ENCODE peak calls at places on chromosome 6, in ten cellular contexts. One of them, this sample, is unnamed.

GRCh38 chr6:138450445-138450844 is 46.4 kb downstream of the HEBP2 start:
- DNase-seq in stimulated activated CD8-positive, alpha-beta memory T cell treated with anti-CD3 and anti-CD28 coated beads, Interleukin-15, amount 100 ng/mL, for 24 hours: no peak
- DNase-seq in M059J: no peak
- DNase-seq in AG10803: no peak
- DNase-seq in lower leg skin: no peak
- DNase-seq in stromal cell of bone marrow: no peak
- DNase-seq in activated naive CD4-positive, alpha-beta T cell: no peak
- DNase-seq in activated gamma-delta T cell: no peak
- DNase-seq in pons: no peak
- DNase-seq in aorta: no peak
- DNase-seq in this sample: no peak

GRCh38 chr6:38459291-38459690 is 180.4 kb downstream of the BTBD9 start:
- DNase-seq in AG10803: peak
- DNase-seq in activated naive CD4-positive, alpha-beta T cell: no peak
- DNase-seq in activated gamma-delta T cell: no peak
- DNase-seq in stromal cell of bone marrow: no peak
- DNase-seq in lower leg skin: no peak
- DNase-seq in M059J: peak
- DNase-seq in aorta: no peak
- DNase-seq in pons: no peak
- DNase-seq in stimulated activated CD8-positive, alpha-beta memory T cell treated with anti-CD3 and anti-CD28 coated beads, Interleukin-15, amount 100 ng/mL, for 24 hours: no peak
- DNase-seq in this sample: no peak

GRCh38 chr6:11276911-11277274 is 44.4 kb upstream of the NEDD9 start:
- DNase-seq in activated naive CD4-positive, alpha-beta T cell: no peak
- DNase-seq in stromal cell of bone marrow: no peak
- DNase-seq in activated gamma-delta T cell: no peak
- DNase-seq in M059J: peak
- DNase-seq in lower leg skin: no peak
- DNase-seq in AG10803: no peak
- DNase-seq in pons: no peak
- DNase-seq in aorta: no peak
- DNase-seq in stimulated activated CD8-positive, alpha-beta memory T cell treated with anti-CD3 and anti-CD28 coated beads, Interleukin-15, amount 100 ng/mL, for 24 hours: no peak
- DNase-seq in this sample: no peak

GRCh38 chr6:43188426-43188825 is 6.4 kb downstream of the CUL9 start:
- DNase-seq in activated gamma-delta T cell: no peak
- DNase-seq in stromal cell of bone marrow: no peak
- DNase-seq in aorta: peak
- DNase-seq in M059J: no peak
- DNase-seq in lower leg skin: no peak
- DNase-seq in pons: no peak
- DNase-seq in activated naive CD4-positive, alpha-beta T cell: no peak
- DNase-seq in AG10803: no peak
- DNase-seq in stimulated activated CD8-positive, alpha-beta memory T cell treated with anti-CD3 and anti-CD28 coated beads, Interleukin-15, amount 100 ng/mL, for 24 hours: no peak
- DNase-seq in this sample: no peak

GRCh38 chr6:42756713-42757112 is 10.8 kb upstream of the TBCC start:
- DNase-seq in lower leg skin: no peak
- DNase-seq in activated naive CD4-positive, alpha-beta T cell: no peak
- DNase-seq in stromal cell of bone marrow: no peak
- DNase-seq in pons: peak
- DNase-seq in AG10803: no peak
- DNase-seq in stimulated activated CD8-positive, alpha-beta memory T cell treated with anti-CD3 and anti-CD28 coated beads, Interleukin-15, amount 100 ng/mL, for 24 hours: no peak
- DNase-seq in M059J: no peak
- DNase-seq in activated gamma-delta T cell: no peak
- DNase-seq in aorta: peak
- DNase-seq in this sample: no peak

GRCh38 chr6:43862925-43863324 is 92.9 kb downstream of the VEGFA start:
- DNase-seq in activated naive CD4-positive, alpha-beta T cell: no peak
- DNase-seq in lower leg skin: no peak
- DNase-seq in M059J: no peak
- DNase-seq in stimulated activated CD8-positive, alpha-beta memory T cell treated with anti-CD3 and anti-CD28 coated beads, Interleukin-15, amount 100 ng/mL, for 24 hours: no peak
- DNase-seq in stromal cell of bone marrow: no peak
- DNase-seq in activated gamma-delta T cell: no peak
- DNase-seq in aorta: no peak
- DNase-seq in pons: no peak
- DNase-seq in AG10803: no peak
- DNase-seq in this sample: no peak

GRCh38 chr6:105402090-105402980 is 547 bp downstream of the PREP start:
- DNase-seq in activated naive CD4-positive, alpha-beta T cell: no peak
- DNase-seq in lower leg skin: no peak
- DNase-seq in stromal cell of bone marrow: peak
- DNase-seq in pons: no peak
- DNase-seq in aorta: no peak
- DNase-seq in activated gamma-delta T cell: no peak
- DNase-seq in AG10803: peak
- DNase-seq in M059J: peak
- DNase-seq in stimulated activated CD8-positive, alpha-beta memory T cell treated with anti-CD3 and anti-CD28 coated beads, Interleukin-15, amount 100 ng/mL, for 24 hours: no peak
- DNase-seq in this sample: no peak

GRCh38 chr6:98946877-98947410 is 802 bp downstream of the FBXL4 start:
- DNase-seq in stromal cell of bone marrow: no peak
- DNase-seq in M059J: peak
- DNase-seq in lower leg skin: no peak
- DNase-seq in activated gamma-delta T cell: no peak
- DNase-seq in activated naive CD4-positive, alpha-beta T cell: peak
- DNase-seq in aorta: no peak
- DNase-seq in stimulated activated CD8-positive, alpha-beta memory T cell treated with anti-CD3 and anti-CD28 coated beads, Interleukin-15, amount 100 ng/mL, for 24 hours: no peak
- DNase-seq in AG10803: peak
- DNase-seq in pons: peak
- DNase-seq in this sample: no peak

GRCh38 chr6:52718535-52718934 is 44.7 kb downstream of the GSTA2 start:
- DNase-seq in stimulated activated CD8-positive, alpha-beta memory T cell treated with anti-CD3 and anti-CD28 coated beads, Interleukin-15, amount 100 ng/mL, for 24 hours: no peak
- DNase-seq in activated naive CD4-positive, alpha-beta T cell: no peak
- DNase-seq in M059J: no peak
- DNase-seq in pons: no peak
- DNase-seq in stromal cell of bone marrow: peak
- DNase-seq in AG10803: peak
- DNase-seq in lower leg skin: no peak
- DNase-seq in activated gamma-delta T cell: no peak
- DNase-seq in aorta: no peak
- DNase-seq in this sample: no peak

GRCh38 chr6:77876300-77876699 is 223.5 kb downstream of the MEI4 start:
- DNase-seq in aorta: no peak
- DNase-seq in AG10803: no peak
- DNase-seq in stromal cell of bone marrow: no peak
- DNase-seq in pons: no peak
- DNase-seq in M059J: peak
- DNase-seq in activated naive CD4-positive, alpha-beta T cell: no peak
- DNase-seq in stimulated activated CD8-positive, alpha-beta memory T cell treated with anti-CD3 and anti-CD28 coated beads, Interleukin-15, amount 100 ng/mL, for 24 hours: no peak
- DNase-seq in activated gamma-delta T cell: no peak
- DNase-seq in lower leg skin: no peak
- DNase-seq in this sample: no peak

GRCh38 chr6:34067814-34068213 is 78.1 kb downstream of the GRM4 start:
- DNase-seq in activated gamma-delta T cell: no peak
- DNase-seq in lower leg skin: no peak
- DNase-seq in aorta: no peak
- DNase-seq in activated naive CD4-positive, alpha-beta T cell: no peak
- DNase-seq in AG10803: no peak
- DNase-seq in stromal cell of bone marrow: no peak
- DNase-seq in M059J: no peak
- DNase-seq in stimulated activated CD8-positive, alpha-beta memory T cell treated with anti-CD3 and anti-CD28 coated beads, Interleukin-15, amount 100 ng/mL, for 24 hours: no peak
- DNase-seq in pons: no peak
- DNase-seq in this sample: no peak

GRCh38 chr6:43172127-43173007 is 1.3 kb downstream of the SRF start:
- DNase-seq in aorta: peak
- DNase-seq in pons: peak
- DNase-seq in activated gamma-delta T cell: peak
- DNase-seq in activated naive CD4-positive, alpha-beta T cell: peak
- DNase-seq in stimulated activated CD8-positive, alpha-beta memory T cell treated with anti-CD3 and anti-CD28 coated beads, Interleukin-15, amount 100 ng/mL, for 24 hours: peak
- DNase-seq in lower leg skin: peak
- DNase-seq in stromal cell of bone marrow: no peak
- DNase-seq in AG10803: no peak
- DNase-seq in M059J: peak
- DNase-seq in this sample: no peak

GRCh38 chr6:169787797-169788196 is 36.4 kb downstream of the ERMARD start:
- DNase-seq in stromal cell of bone marrow: no peak
- DNase-seq in activated gamma-delta T cell: no peak
- DNase-seq in lower leg skin: peak
- DNase-seq in activated naive CD4-positive, alpha-beta T cell: no peak
- DNase-seq in AG10803: no peak
- DNase-seq in aorta: peak
- DNase-seq in pons: no peak
- DNase-seq in M059J: no peak
- DNase-seq in stimulated activated CD8-positive, alpha-beta memory T cell treated with anti-CD3 and anti-CD28 coated beads, Interleukin-15, amount 100 ng/mL, for 24 hours: no peak
- DNase-seq in this sample: no peak

GRCh38 chr6:77707603-77708002 is 54.8 kb downstream of the MEI4 start:
- DNase-seq in stimulated activated CD8-positive, alpha-beta memory T cell treated with anti-CD3 and anti-CD28 coated beads, Interleukin-15, amount 100 ng/mL, for 24 hours: no peak
- DNase-seq in activated gamma-delta T cell: no peak
- DNase-seq in lower leg skin: no peak
- DNase-seq in AG10803: no peak
- DNase-seq in M059J: no peak
- DNase-seq in aorta: no peak
- DNase-seq in stromal cell of bone marrow: no peak
- DNase-seq in activated naive CD4-positive, alpha-beta T cell: no peak
- DNase-seq in pons: no peak
- DNase-seq in this sample: no peak

GRCh38 chr6:90065173-90065572 is 170.9 kb downstream of the GJA10 start:
- DNase-seq in lower leg skin: no peak
- DNase-seq in stromal cell of bone marrow: no peak
- DNase-seq in stimulated activated CD8-positive, alpha-beta memory T cell treated with anti-CD3 and anti-CD28 coated beads, Interleukin-15, amount 100 ng/mL, for 24 hours: no peak
- DNase-seq in pons: no peak
- DNase-seq in activated naive CD4-positive, alpha-beta T cell: no peak
- DNase-seq in AG10803: no peak
- DNase-seq in aorta: no peak
- DNase-seq in M059J: peak
- DNase-seq in activated gamma-delta T cell: no peak
- DNase-seq in this sample: no peak

GRCh38 chr6:158653577-158654354 is 3.9 kb downstream of the SYTL3 start:
- DNase-seq in stimulated activated CD8-positive, alpha-beta memory T cell treated with anti-CD3 and anti-CD28 coated beads, Interleukin-15, amount 100 ng/mL, for 24 hours: peak
- DNase-seq in M059J: no peak
- DNase-seq in AG10803: peak
- DNase-seq in lower leg skin: peak
- DNase-seq in activated gamma-delta T cell: peak
- DNase-seq in stromal cell of bone marrow: no peak
- DNase-seq in activated naive CD4-positive, alpha-beta T cell: peak
- DNase-seq in pons: peak
- DNase-seq in aorta: no peak
- DNase-seq in this sample: no peak

GRCh38 chr6:113178349-113178748 is 678.8 kb upstream of the MARCKS start:
- DNase-seq in AG10803: no peak
- DNase-seq in activated gamma-delta T cell: no peak
- DNase-seq in M059J: peak
- DNase-seq in activated naive CD4-positive, alpha-beta T cell: no peak
- DNase-seq in stromal cell of bone marrow: no peak
- DNase-seq in pons: no peak
- DNase-seq in stimulated activated CD8-positive, alpha-beta memory T cell treated with anti-CD3 and anti-CD28 coated beads, Interleukin-15, amount 100 ng/mL, for 24 hours: no peak
- DNase-seq in aorta: no peak
- DNase-seq in lower leg skin: no peak
- DNase-seq in this sample: no peak

GRCh38 chr6:3406928-3407809 is 49.7 kb downstream of the SLC22A23 start:
- DNase-seq in stromal cell of bone marrow: no peak
- DNase-seq in stimulated activated CD8-positive, alpha-beta memory T cell treated with anti-CD3 and anti-CD28 coated beads, Interleukin-15, amount 100 ng/mL, for 24 hours: no peak
- DNase-seq in activated gamma-delta T cell: no peak
- DNase-seq in aorta: no peak
- DNase-seq in activated naive CD4-positive, alpha-beta T cell: no peak
- DNase-seq in AG10803: no peak
- DNase-seq in lower leg skin: no peak
- DNase-seq in pons: no peak
- DNase-seq in M059J: no peak
- DNase-seq in this sample: no peak

GRCh38 chr6:48068326-48069191 is 42.4 kb downstream of the PTCHD4 start:
- DNase-seq in lower leg skin: no peak
- DNase-seq in activated gamma-delta T cell: no peak
- DNase-seq in AG10803: no peak
- DNase-seq in M059J: peak
- DNase-seq in aorta: peak
- DNase-seq in activated naive CD4-positive, alpha-beta T cell: no peak
- DNase-seq in stromal cell of bone marrow: no peak
- DNase-seq in pons: no peak
- DNase-seq in stimulated activated CD8-positive, alpha-beta memory T cell treated with anti-CD3 and anti-CD28 coated beads, Interleukin-15, amount 100 ng/mL, for 24 hours: no peak
- DNase-seq in this sample: no peak

This sample was measured in NCI-H1048.